ENCODE peak calls at places on chromosomes 6 and 20, in seven cellular contexts. H is IMR-90, F is astrocyte, Z is SJSA1, B is right lobe of liver, L is hepatocyte, N is neuronal stem cell. U is an unnamed sample.

GRCh38 chr6:23851551-23851950 is 274.5 kb upstream of the NRSN1 start:
- DNase-seq in H (no peak), F (no peak), Z (no peak), B (no peak), L (no peak), N (no peak), U (no peak)

GRCh38 chr6:123715243-123715863 is 78.6 kb upstream of the TRDN start:
- DNase-seq in H (no peak), F (no peak), Z (no peak), B (no peak), L (peak; percentile 49), N (peak; percentile 31), U (no peak)

GRCh38 chr6:18471232-18471964 is 84.2 kb downstream of the RNF144B start:
- DNase-seq in H (no peak), F (no peak), Z (no peak), B (peak; percentile 85), L (no peak), N (no peak), U (no peak)

GRCh38 chr6:108689279-108690161 is 128.8 kb downstream of the FOXO3 start:
- DNase-seq in H (peak; percentile 94), F (peak; percentile 80), Z (no peak), B (peak; percentile 88), L (peak; percentile 42), N (no peak), U (no peak)

GRCh38 chr6:125995972-125996580 is 9.7 kb downstream of the TRMT11 start:
- DNase-seq in H (peak; percentile 60), F (peak; percentile 23), Z (peak; percentile 53), B (peak; percentile 60), L (peak; percentile 81), N (peak; percentile 61), U (peak; percentile 47)

GRCh38 chr6:160978141-160978926 is 13.2 kb upstream of the MAP3K4 start:
- DNase-seq in H (peak; percentile 68), F (peak; percentile 57), Z (no peak), B (no peak), L (no peak), N (no peak), U (no peak)

GRCh38 chr6:17167327-17167979 is 65.6 kb downstream of the STMND1 start:
- DNase-seq in H (peak; percentile 15), F (peak; percentile 59), Z (no peak), B (peak; percentile 58), L (peak; percentile 69), N (peak; percentile 30), U (peak; percentile 79)

GRCh38 chr20:36064661-36065426 is 89.7 kb upstream of the EPB41L1 start:
- DNase-seq in H (peak; percentile 70), F (peak; percentile 71), Z (peak; percentile 89), B (peak; percentile 98), L (peak; percentile 96), N (peak; percentile 91), U (peak; percentile 99)

GRCh38 chr6:166046232-166046631 is 121.4 kb downstream of the TBXT start:
- DNase-seq in H (peak; percentile 96), F (peak; percentile 95), Z (peak; percentile 73), B (no peak), L (no peak), N (no peak), U (no peak)

GRCh38 chr20:478949-479429 is 16.7 kb upstream of the TBC1D20 start:
- DNase-seq in H (peak; percentile 77), F (peak; percentile 10), Z (no peak), B (no peak), L (peak; percentile 75), N (peak; percentile 14), U (peak; percentile 33)

GRCh38 chr6:100559859-100560258 is 95.1 kb upstream of the SIM1 start:
- DNase-seq in H (no peak), F (no peak), Z (no peak), B (no peak), L (no peak), N (no peak), U (no peak)

GRCh38 chr6:47195251-47195650 is 114.5 kb downstream of the TNFRSF21 start:
- DNase-seq in H (peak; percentile 39), F (no peak), Z (no peak), B (no peak), L (peak; percentile 63), N (no peak), U (no peak)

GRCh38 chr6:161444464-161444863 is 170.6 kb upstream of the AGPAT4 start:
- DNase-seq in H (peak; percentile 24), F (peak; percentile 84), Z (no peak), B (no peak), L (no peak), N (no peak), U (peak; percentile 63)

GRCh38 chr6:43838276-43839036 is 68.4 kb downstream of the VEGFA start:
- DNase-seq in H (peak; percentile 81), F (peak; percentile 70), Z (peak; percentile 61), B (peak; percentile 61), L (peak; percentile 78), N (no peak), U (peak; percentile 89)

GRCh38 chr20:57957397-57958049 is 247.7 kb upstream of the PMEPA1 start:
- DNase-seq in H (no peak), F (peak; percentile 26), Z (no peak), B (no peak), L (peak; percentile 81), N (no peak), U (no peak)

GRCh38 chr6:82179415-82179814 is 68.1 kb downstream of the IBTK start:
- DNase-seq in H (peak; percentile 3), F (no peak), Z (no peak), B (no peak), L (no peak), N (no peak), U (no peak)

GRCh38 chr6:7341271-7341670 is 28.3 kb upstream of the SSR1 start:
- DNase-seq in H (no peak), F (no peak), Z (no peak), B (no peak), L (no peak), N (no peak), U (no peak)

GRCh38 chr6:165484178-165484889 is 174.9 kb upstream of the C6orf118 start:
- DNase-seq in H (no peak), F (no peak), Z (no peak), B (no peak), L (no peak), N (peak; percentile 5), U (no peak)

GRCh38 chr6:27617046-27617687 is 144.3 kb upstream of the ZNF184 start:
- DNase-seq in H (no peak), F (peak; percentile 17), Z (no peak), B (no peak), L (no peak), N (no peak), U (peak; percentile 40)

GRCh38 chr20:33005132-33005566 is 916 bp upstream of the SUN5 start:
- DNase-seq in H (peak; percentile 15), F (no peak), Z (no peak), B (no peak), L (no peak), N (no peak), U (peak; percentile 82)

GRCh38 chr6:39377530-39377929 is 55.0 kb upstream of the KCNK16 start:
- DNase-seq in H (peak; percentile 44), F (peak; percentile 51), Z (peak; percentile 61), B (peak; percentile 46), L (peak; percentile 88), N (peak; percentile 74), U (peak; percentile 73)

GRCh38 chr6:41286544-41287346 is at the start of gene TREM1:
- DNase-seq in H (peak; percentile 51), F (no peak), Z (no peak), B (peak; percentile 43), L (peak; percentile 49), N (no peak), U (no peak)

GRCh38 chr6:145897552-145897951 is 66.6 kb downstream of the SHPRH start:
- DNase-seq in H (no peak), F (no peak), Z (no peak), B (no peak), L (no peak), N (no peak), U (no peak)

GRCh38 chr20:62745279-62745958 is 36.8 kb downstream of the NTSR1 start:
- DNase-seq in H (no peak), F (no peak), Z (no peak), B (peak; percentile 10), L (no peak), N (no peak), U (no peak)
- H3K4me3 ChIP-seq in H (no peak overlapping the region), F (no peak overlapping the region), Z (no peak overlapping the region), B (no peak overlapping the region), L (no peak overlapping the region), N (no peak overlapping the region), U (no peak overlapping the region)

DNA sequence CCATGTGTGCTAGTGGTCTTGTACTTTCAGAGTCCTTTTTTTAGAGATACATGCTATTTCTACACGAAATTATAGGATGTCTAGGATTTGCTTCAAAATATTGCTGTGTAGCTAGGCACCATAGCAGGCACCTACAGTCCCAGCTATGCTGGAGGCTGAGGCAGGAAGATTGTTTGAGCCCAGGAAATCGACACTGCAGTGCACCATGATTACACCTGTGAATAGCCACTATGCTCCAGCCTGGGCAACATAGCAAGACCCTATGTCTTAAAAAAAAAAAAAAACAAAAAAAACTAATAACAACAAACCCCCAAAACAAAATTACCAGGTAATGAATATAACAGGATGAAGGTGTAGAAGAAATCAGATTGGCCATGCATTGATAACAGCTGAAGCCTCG is 121.7 kb downstream of the NFATC2 start:
- DNase-seq in H (no peak), F (no peak), Z (no peak), B (no peak), L (no peak), N (no peak), U (no peak)
- H3K36me3 ChIP-seq in H (no peaks in the 10 kb centered on the region), F (no peaks in the 10 kb centered on the region), Z (no peaks in the 10 kb centered on the region), B (no peaks in the 10 kb centered on the region), L (no peaks in the 10 kb centered on the region), N (no peaks in the 10 kb centered on the region), U (no peaks in the 10 kb centered on the region)

GRCh38 chr20:13775867-13776266 is 8.9 kb downstream of the ESF1 start:
- DNase-seq in H (no peak), F (no peak), Z (no peak), B (no peak), L (no peak), N (no peak), U (no peak)
- H3K4me3 ChIP-seq in H (no peak overlapping the region), F (no peak overlapping the region), Z (no peak overlapping the region), B (no peak overlapping the region), L (no peak overlapping the region), N (no peak overlapping the region), U (no peak overlapping the region)

GRCh38 chr20:37308098-37309050 is 18.9 kb downstream of the MANBAL start:
- DNase-seq in H (no peak), F (no peak), Z (no peak), B (no peak), L (peak; percentile 72), N (no peak), U (no peak)

GRCh38 chr20:37310951-37311350 is 21.5 kb downstream of the MANBAL start:
- DNase-seq in H (no peak), F (no peak), Z (no peak), B (no peak), L (no peak), N (no peak), U (no peak)

GRCh38 chr20:37309941-37310590 is 20.6 kb downstream of the MANBAL start:
- DNase-seq in H (no peak), F (no peak), Z (no peak), B (no peak), L (peak; percentile 60), N (no peak), U (no peak)

GRCh38 chr20:37311710-37312355 is 22.4 kb downstream of the MANBAL start:
- DNase-seq in H (peak; percentile 53), F (peak; percentile 33), Z (no peak), B (no peak), L (no peak), N (no peak), U (no peak)

DNA sequence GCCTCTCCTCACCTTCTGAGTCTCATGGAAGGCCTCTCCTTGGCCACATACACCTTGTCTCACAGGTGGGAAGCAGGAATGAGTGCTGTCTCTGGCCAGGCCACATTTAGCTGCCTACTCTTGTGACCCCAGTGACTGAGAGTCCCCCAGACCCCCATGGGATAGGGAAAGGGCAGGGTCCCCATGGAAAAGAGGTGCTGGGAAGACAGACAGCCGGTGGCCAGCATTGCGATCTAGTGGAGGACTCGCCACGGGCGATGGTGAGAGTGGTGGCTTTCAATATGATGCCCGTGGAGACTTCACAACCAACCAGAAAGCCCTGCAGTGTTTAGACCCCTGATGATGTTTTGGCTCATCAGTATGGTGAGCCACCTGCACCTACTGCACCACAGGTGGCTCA is 19.8 kb downstream of the MANBAL start:
- DNase-seq in H (no peak), F (no peak), Z (no peak), B (no peak), L (no peak), N (no peak), U (no peak)
- H3K36me3 ChIP-seq in H (peaks cover 26% of the 10 kb centered on the region), F (peaks cover 3% of the 10 kb centered on the region), Z (peaks cover 63% of the 10 kb centered on the region), B (peaks cover 3% of the 10 kb centered on the region), L (no peaks in the 10 kb centered on the region), N (peaks cover 81% of the 10 kb centered on the region), U (peaks cover 8% of the 10 kb centered on the region)

U was measured in H7.